ENCODE peak calls at places on chromosomes 12 and 14, in four cellular contexts. One of them, this sample, is unnamed.

GRCh38 chr14:80605536-80605935 is 336.0 kb downstream of the CEP128 start:
- DNase-seq in transverse colon: no peak
- DNase-seq in right atrium auricular region: no peak
- DNase-seq in hepatocyte: no peak
- DNase-seq in this sample: no peak

GRCh38 chr12:131242741-131243496 is 289.2 kb downstream of the ADGRD1 start:
- DNase-seq in transverse colon: no peak
- DNase-seq in right atrium auricular region: no peak
- DNase-seq in hepatocyte: peak; percentile 28
- DNase-seq in this sample: peak; percentile 80

GRCh38 chr14:104515059-104515810 is 64.3 kb upstream of the C14orf180 start:
- DNase-seq in transverse colon: no peak
- DNase-seq in right atrium auricular region: peak; percentile 21
- DNase-seq in hepatocyte: no peak
- DNase-seq in this sample: no peak

GRCh38 chr12:76697849-76698248 is 66.1 kb upstream of the ZDHHC17 start:
- DNase-seq in transverse colon: no peak
- DNase-seq in right atrium auricular region: no peak
- DNase-seq in hepatocyte: no peak
- DNase-seq in this sample: no peak

GRCh38 chr14:51473808-51474207 is 177.9 kb upstream of the FRMD6 start:
- DNase-seq in transverse colon: no peak
- DNase-seq in right atrium auricular region: no peak
- DNase-seq in hepatocyte: no peak
- DNase-seq in this sample: no peak

GRCh38 chr12:129676411-129676810 is 227.4 kb downstream of the TMEM132D start:
- DNase-seq in transverse colon: no peak
- DNase-seq in right atrium auricular region: no peak
- DNase-seq in hepatocyte: no peak
- DNase-seq in this sample: no peak

GRCh38 chr12:96326628-96327227 is 73.5 kb downstream of the CDK17 start:
- DNase-seq in transverse colon: no peak
- DNase-seq in right atrium auricular region: no peak
- DNase-seq in hepatocyte: no peak
- DNase-seq in this sample: peak; percentile 57

GRCh38 chr12:50282581-50283229 is 615 bp downstream of the LIMA1 start:
- DNase-seq in transverse colon: peak; percentile 17
- DNase-seq in right atrium auricular region: no peak
- DNase-seq in hepatocyte: no peak
- DNase-seq in this sample: no peak

GRCh38 chr14:24965934-24966593 is 83.9 kb downstream of the STXBP6 start:
- DNase-seq in transverse colon: peak; percentile 37
- DNase-seq in right atrium auricular region: peak; percentile 68
- DNase-seq in hepatocyte: peak; percentile 81
- DNase-seq in this sample: no peak

GRCh38 chr12:111846016-111846415 is 4.0 kb downstream of the MAPKAPK5 start:
- DNase-seq in transverse colon: no peak
- DNase-seq in right atrium auricular region: no peak
- DNase-seq in hepatocyte: no peak
- DNase-seq in this sample: no peak

GRCh38 chr14:31059152-31059924 is 33.2 kb upstream of the STRN3 start:
- DNase-seq in transverse colon: peak; percentile 21
- DNase-seq in right atrium auricular region: peak; percentile 64
- DNase-seq in hepatocyte: peak; percentile 60
- DNase-seq in this sample: no peak

GRCh38 chr12:90366286-90366685 is 588.7 kb downstream of the CCER1 start:
- DNase-seq in transverse colon: no peak
- DNase-seq in right atrium auricular region: no peak
- DNase-seq in hepatocyte: peak; percentile 43
- DNase-seq in this sample: no peak

GRCh38 chr12:87444039-87444438 is 585.2 kb downstream of the C12orf50 start:
- DNase-seq in transverse colon: no peak
- DNase-seq in right atrium auricular region: no peak
- DNase-seq in hepatocyte: no peak
- DNase-seq in this sample: no peak

GRCh38 chr14:37230551-37231194 is 32.9 kb downstream of the MIPOL1 start:
- DNase-seq in transverse colon: no peak
- DNase-seq in right atrium auricular region: no peak
- DNase-seq in hepatocyte: peak; percentile 89
- DNase-seq in this sample: peak; percentile 75

GRCh38 chr12:51823875-51824565 is 24.5 kb downstream of the FIGNL2 start:
- DNase-seq in transverse colon: peak; percentile 34
- DNase-seq in right atrium auricular region: no peak
- DNase-seq in hepatocyte: peak; percentile 82
- DNase-seq in this sample: peak; percentile 39

GRCh38 chr14:104676694-104677505 is 12.5 kb upstream of the INF2 start:
- DNase-seq in transverse colon: peak; percentile 35
- DNase-seq in right atrium auricular region: no peak
- DNase-seq in hepatocyte: peak; percentile 80
- DNase-seq in this sample: no peak

GRCh38 chr14:22850944-22851790 is 14.8 kb downstream of the MMP14 start:
- DNase-seq in transverse colon: peak; percentile 72
- DNase-seq in right atrium auricular region: peak; percentile 93
- DNase-seq in hepatocyte: peak; percentile 72
- DNase-seq in this sample: no peak
- H3K27ac ChIP-seq in transverse colon: peak overlapping the region; percentile 92
- H3K27ac ChIP-seq in right atrium auricular region: peak overlapping the region; percentile 84
- H3K27ac ChIP-seq in hepatocyte: peak overlapping the region; percentile 93
- H3K27ac ChIP-seq in this sample: no peak overlapping the region

GRCh38 chr12:54941659-54942058 is 42.9 kb downstream of the TESPA1 start:
- DNase-seq in transverse colon: no peak
- DNase-seq in right atrium auricular region: no peak
- DNase-seq in hepatocyte: no peak
- DNase-seq in this sample: no peak
- TF ChIP-seq CTCF in transverse colon: no peak
- TF ChIP-seq CTCF in right atrium auricular region: no peak
- TF ChIP-seq CTCF in hepatocyte: no peak
- TF ChIP-seq CTCF in this sample: no peak

GRCh38 chr12:122537021-122537420 is 10.0 kb downstream of the KNTC1 start:
- DNase-seq in transverse colon: no peak
- DNase-seq in right atrium auricular region: no peak
- DNase-seq in hepatocyte: no peak
- DNase-seq in this sample: no peak

GRCh38 chr12:122528582-122528981 is 1.5 kb downstream of the KNTC1 start:
- DNase-seq in transverse colon: no peak
- DNase-seq in right atrium auricular region: no peak
- DNase-seq in hepatocyte: no peak
- DNase-seq in this sample: no peak

GRCh38 chr12:122528992-122529391 is 1.9 kb downstream of the KNTC1 start:
- DNase-seq in transverse colon: no peak
- DNase-seq in right atrium auricular region: no peak
- DNase-seq in hepatocyte: no peak
- DNase-seq in this sample: no peak

GRCh38 chr12:122538496-122538895 is 11.4 kb downstream of the KNTC1 start:
- DNase-seq in transverse colon: no peak
- DNase-seq in right atrium auricular region: no peak
- DNase-seq in hepatocyte: no peak
- DNase-seq in this sample: no peak

GRCh38 chr12:122533841-122534240 is 6.8 kb downstream of the KNTC1 start:
- DNase-seq in transverse colon: no peak
- DNase-seq in right atrium auricular region: no peak
- DNase-seq in hepatocyte: no peak
- DNase-seq in this sample: no peak
- H3K36me3 ChIP-seq in transverse colon: no peaks in the 10 kb centered on the region
- H3K36me3 ChIP-seq in right atrium auricular region: no peaks in the 10 kb centered on the region
- H3K36me3 ChIP-seq in hepatocyte: no peaks in the 10 kb centered on the region
- H3K36me3 ChIP-seq in this sample: peaks cover 97% of the 10 kb centered on the region

GRCh38 chr14:39218171-39218769 is 15.4 kb upstream of the MIA2 start:
- DNase-seq in transverse colon: no peak
- DNase-seq in right atrium auricular region: no peak
- DNase-seq in hepatocyte: peak; percentile 18
- DNase-seq in this sample: no peak

GRCh38 chr14:39217214-39217879 is 16.4 kb upstream of the MIA2 start:
- DNase-seq in transverse colon: no peak
- DNase-seq in right atrium auricular region: no peak
- DNase-seq in hepatocyte: no peak
- DNase-seq in this sample: no peak

DNA sequence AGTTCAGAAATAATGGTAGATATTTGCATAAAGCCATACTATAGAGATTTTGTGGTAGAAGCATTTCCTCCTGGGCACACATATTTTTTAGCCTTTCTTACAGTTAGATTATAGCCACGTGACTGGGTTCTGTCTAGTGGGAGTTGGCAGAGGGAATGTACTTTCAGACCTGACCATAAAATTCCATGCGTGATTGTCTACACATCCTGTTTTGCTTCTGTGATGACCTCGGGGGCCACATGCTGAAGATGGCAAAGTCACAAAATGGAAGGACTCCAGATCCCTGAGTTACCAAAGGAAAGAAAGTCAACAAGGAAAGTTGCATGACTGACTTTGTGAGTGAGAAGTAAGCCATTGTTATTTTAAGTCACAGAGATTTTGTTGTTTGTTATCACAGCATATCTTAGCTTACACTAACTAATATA is 14.6 kb upstream of the MIA2 start:
- DNase-seq in transverse colon: no peak
- DNase-seq in right atrium auricular region: no peak
- DNase-seq in hepatocyte: no peak
- DNase-seq in this sample: peak; percentile 3
- H3K27ac ChIP-seq in transverse colon: no peak overlapping the region
- H3K27ac ChIP-seq in right atrium auricular region: no peak overlapping the region
- H3K27ac ChIP-seq in hepatocyte: peak overlapping the region; percentile 72
- H3K27ac ChIP-seq in this sample: no peak overlapping the region

GRCh38 chr12:31659087-31659942 is at the start of gene ETFBKMT:
- DNase-seq in transverse colon: peak; percentile 93
- DNase-seq in right atrium auricular region: peak; percentile 88
- DNase-seq in hepatocyte: peak; percentile 92
- DNase-seq in this sample: peak; percentile 99
- TF ChIP-seq CTCF in transverse colon: peak; percentile 38
- TF ChIP-seq CTCF in right atrium auricular region: no peak
- TF ChIP-seq CTCF in hepatocyte: peak; percentile 43
- TF ChIP-seq CTCF in this sample: peak; percentile 65

DNA sequence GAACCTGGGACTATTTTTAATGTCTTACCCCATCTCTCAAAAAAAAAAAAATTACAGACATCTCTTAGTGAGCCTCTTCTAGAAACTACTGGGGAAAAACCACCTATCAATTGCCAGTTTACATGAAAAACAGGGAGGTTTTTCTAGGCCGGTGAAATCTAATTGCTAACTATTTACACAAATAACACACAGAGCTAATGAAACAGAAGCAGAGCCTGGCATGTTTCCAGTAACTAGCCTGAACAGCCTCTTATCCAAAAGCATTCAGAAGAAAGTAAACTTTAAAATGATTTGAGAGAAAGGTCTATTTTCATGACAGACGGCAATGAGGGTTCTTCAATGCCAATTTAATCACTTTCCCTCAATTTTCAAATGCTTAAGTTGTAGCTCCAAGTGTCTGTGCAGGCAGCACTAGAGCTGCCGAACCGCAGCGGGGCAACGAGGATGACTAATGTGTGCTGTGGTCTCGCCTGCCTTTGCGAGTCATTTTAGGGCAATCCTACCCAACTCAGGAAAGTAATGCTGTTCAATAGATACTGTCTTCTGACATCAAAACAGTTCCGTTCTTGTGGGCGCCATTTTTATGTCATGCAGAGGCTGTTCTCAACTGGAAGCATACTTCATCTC is 84.6 kb downstream of the SETD3 start:
- DNase-seq in transverse colon: no peak
- DNase-seq in right atrium auricular region: no peak
- DNase-seq in hepatocyte: no peak
- DNase-seq in this sample: no peak
- H3K36me3 ChIP-seq in transverse colon: peaks cover 36% of the 10 kb centered on the region
- H3K36me3 ChIP-seq in right atrium auricular region: peaks cover 37% of the 10 kb centered on the region
- H3K36me3 ChIP-seq in hepatocyte: no peaks in the 10 kb centered on the region
- H3K36me3 ChIP-seq in this sample: peaks cover 26% of the 10 kb centered on the region

This sample was measured in OCI-LY7.